ENCODE peak calls at places on chromosome X, in eight cellular contexts. One of them, this sample, is unnamed.

GRCh38 chrX:630007-630921 is at the start of gene SHOX:
- DNase-seq in natural killer cell: no peak
- DNase-seq in HL-60: no peak
- DNase-seq in activated CD8-positive, alpha-beta T cell treated with anti-CD3 and anti-CD28 coated beads, Interleukin-2, amount 10 ng/mL, durations not matched to agents 7 days and 5 days: no peak
- DNase-seq in NCI-H1092 treated with DMSO at 0.1 percent for 48 hours: no peak
- DNase-seq in CD8-positive, alpha-beta memory T cell: no peak
- DNase-seq in NCI-H460: no peak
- DNase-seq in aorta: no peak
- DNase-seq in this sample: no peak

GRCh38 chrX:130700629-130701028 is 202.4 kb downstream of the ENOX2 start:
- DNase-seq in aorta: no peak
- DNase-seq in NCI-H460: no peak
- DNase-seq in CD8-positive, alpha-beta memory T cell: no peak
- DNase-seq in activated CD8-positive, alpha-beta T cell treated with anti-CD3 and anti-CD28 coated beads, Interleukin-2, amount 10 ng/mL, durations not matched to agents 7 days and 5 days: no peak
- DNase-seq in NCI-H1092 treated with DMSO at 0.1 percent for 48 hours: no peak
- DNase-seq in natural killer cell: no peak
- DNase-seq in HL-60: no peak
- DNase-seq in this sample: no peak

GRCh38 chrX:150730719-150731118 is 37.5 kb downstream of the MTMR1 start:
- DNase-seq in NCI-H1092 treated with DMSO at 0.1 percent for 48 hours: no peak
- DNase-seq in activated CD8-positive, alpha-beta T cell treated with anti-CD3 and anti-CD28 coated beads, Interleukin-2, amount 10 ng/mL, durations not matched to agents 7 days and 5 days: no peak
- DNase-seq in natural killer cell: no peak
- DNase-seq in NCI-H460: no peak
- DNase-seq in HL-60: no peak
- DNase-seq in CD8-positive, alpha-beta memory T cell: no peak
- DNase-seq in aorta: no peak
- DNase-seq in this sample: no peak

GRCh38 chrX:79452879-79453278 is 85.7 kb upstream of the ITM2A start:
- DNase-seq in HL-60: no peak
- DNase-seq in NCI-H460: no peak
- DNase-seq in aorta: no peak
- DNase-seq in natural killer cell: no peak
- DNase-seq in activated CD8-positive, alpha-beta T cell treated with anti-CD3 and anti-CD28 coated beads, Interleukin-2, amount 10 ng/mL, durations not matched to agents 7 days and 5 days: no peak
- DNase-seq in CD8-positive, alpha-beta memory T cell: no peak
- DNase-seq in NCI-H1092 treated with DMSO at 0.1 percent for 48 hours: no peak
- DNase-seq in this sample: no peak

GRCh38 chrX:2627272-2627867 is 63.7 kb upstream of the CD99 start:
- DNase-seq in NCI-H1092 treated with DMSO at 0.1 percent for 48 hours: no peak
- DNase-seq in natural killer cell: no peak
- DNase-seq in NCI-H460: peak
- DNase-seq in aorta: no peak
- DNase-seq in activated CD8-positive, alpha-beta T cell treated with anti-CD3 and anti-CD28 coated beads, Interleukin-2, amount 10 ng/mL, durations not matched to agents 7 days and 5 days: peak
- DNase-seq in CD8-positive, alpha-beta memory T cell: peak
- DNase-seq in HL-60: no peak
- DNase-seq in this sample: no peak

GRCh38 chrX:44484607-44485146 is 58.0 kb downstream of the FUNDC1 start:
- DNase-seq in NCI-H1092 treated with DMSO at 0.1 percent for 48 hours: no peak
- DNase-seq in HL-60: no peak
- DNase-seq in aorta: no peak
- DNase-seq in activated CD8-positive, alpha-beta T cell treated with anti-CD3 and anti-CD28 coated beads, Interleukin-2, amount 10 ng/mL, durations not matched to agents 7 days and 5 days: no peak
- DNase-seq in NCI-H460: no peak
- DNase-seq in CD8-positive, alpha-beta memory T cell: no peak
- DNase-seq in natural killer cell: no peak
- DNase-seq in this sample: no peak

GRCh38 chrX:25084446-25084845 is 68.7 kb upstream of the ARX start:
- DNase-seq in NCI-H1092 treated with DMSO at 0.1 percent for 48 hours: no peak
- DNase-seq in CD8-positive, alpha-beta memory T cell: no peak
- DNase-seq in natural killer cell: no peak
- DNase-seq in activated CD8-positive, alpha-beta T cell treated with anti-CD3 and anti-CD28 coated beads, Interleukin-2, amount 10 ng/mL, durations not matched to agents 7 days and 5 days: no peak
- DNase-seq in NCI-H460: no peak
- DNase-seq in HL-60: no peak
- DNase-seq in aorta: no peak
- DNase-seq in this sample: no peak

GRCh38 chrX:10079155-10079711 is 77.5 kb upstream of the CLCN4 start:
- DNase-seq in aorta: no peak
- DNase-seq in natural killer cell: no peak
- DNase-seq in activated CD8-positive, alpha-beta T cell treated with anti-CD3 and anti-CD28 coated beads, Interleukin-2, amount 10 ng/mL, durations not matched to agents 7 days and 5 days: no peak
- DNase-seq in HL-60: no peak
- DNase-seq in NCI-H460: no peak
- DNase-seq in CD8-positive, alpha-beta memory T cell: no peak
- DNase-seq in NCI-H1092 treated with DMSO at 0.1 percent for 48 hours: no peak
- DNase-seq in this sample: no peak

GRCh38 chrX:18146954-18147353 is 73.7 kb downstream of the BEND2 start:
- DNase-seq in CD8-positive, alpha-beta memory T cell: no peak
- DNase-seq in natural killer cell: no peak
- DNase-seq in NCI-H460: peak
- DNase-seq in aorta: no peak
- DNase-seq in activated CD8-positive, alpha-beta T cell treated with anti-CD3 and anti-CD28 coated beads, Interleukin-2, amount 10 ng/mL, durations not matched to agents 7 days and 5 days: peak
- DNase-seq in HL-60: no peak
- DNase-seq in NCI-H1092 treated with DMSO at 0.1 percent for 48 hours: no peak
- DNase-seq in this sample: peak

GRCh38 chrX:16711219-16712115 is 1.0 kb downstream of the CTPS2 start:
- DNase-seq in NCI-H460: no peak
- DNase-seq in HL-60: no peak
- DNase-seq in NCI-H1092 treated with DMSO at 0.1 percent for 48 hours: peak
- DNase-seq in activated CD8-positive, alpha-beta T cell treated with anti-CD3 and anti-CD28 coated beads, Interleukin-2, amount 10 ng/mL, durations not matched to agents 7 days and 5 days: no peak
- DNase-seq in aorta: peak
- DNase-seq in CD8-positive, alpha-beta memory T cell: no peak
- DNase-seq in natural killer cell: no peak
- DNase-seq in this sample: no peak

GRCh38 chrX:154321624-154322023 is 26.0 kb downstream of the TKTL1 start:
- DNase-seq in activated CD8-positive, alpha-beta T cell treated with anti-CD3 and anti-CD28 coated beads, Interleukin-2, amount 10 ng/mL, durations not matched to agents 7 days and 5 days: no peak
- DNase-seq in natural killer cell: no peak
- DNase-seq in NCI-H460: peak
- DNase-seq in aorta: no peak
- DNase-seq in CD8-positive, alpha-beta memory T cell: no peak
- DNase-seq in HL-60: no peak
- DNase-seq in NCI-H1092 treated with DMSO at 0.1 percent for 48 hours: peak
- DNase-seq in this sample: no peak

GRCh38 chrX:43328358-43328946 is 327.6 kb upstream of the MAOA start:
- DNase-seq in activated CD8-positive, alpha-beta T cell treated with anti-CD3 and anti-CD28 coated beads, Interleukin-2, amount 10 ng/mL, durations not matched to agents 7 days and 5 days: no peak
- DNase-seq in CD8-positive, alpha-beta memory T cell: no peak
- DNase-seq in NCI-H1092 treated with DMSO at 0.1 percent for 48 hours: no peak
- DNase-seq in NCI-H460: no peak
- DNase-seq in aorta: no peak
- DNase-seq in HL-60: no peak
- DNase-seq in natural killer cell: no peak
- DNase-seq in this sample: no peak

GRCh38 chrX:114075073-114075673 is 508.7 kb upstream of the HTR2C start:
- DNase-seq in activated CD8-positive, alpha-beta T cell treated with anti-CD3 and anti-CD28 coated beads, Interleukin-2, amount 10 ng/mL, durations not matched to agents 7 days and 5 days: no peak
- DNase-seq in CD8-positive, alpha-beta memory T cell: no peak
- DNase-seq in NCI-H1092 treated with DMSO at 0.1 percent for 48 hours: no peak
- DNase-seq in NCI-H460: no peak
- DNase-seq in aorta: no peak
- DNase-seq in HL-60: no peak
- DNase-seq in natural killer cell: no peak
- DNase-seq in this sample: no peak

GRCh38 chrX:123153846-123154335 is 30.2 kb upstream of the GRIA3 start:
- DNase-seq in NCI-H460: no peak
- DNase-seq in HL-60: no peak
- DNase-seq in NCI-H1092 treated with DMSO at 0.1 percent for 48 hours: no peak
- DNase-seq in CD8-positive, alpha-beta memory T cell: no peak
- DNase-seq in natural killer cell: no peak
- DNase-seq in aorta: no peak
- DNase-seq in activated CD8-positive, alpha-beta T cell treated with anti-CD3 and anti-CD28 coated beads, Interleukin-2, amount 10 ng/mL, durations not matched to agents 7 days and 5 days: no peak
- DNase-seq in this sample: no peak

GRCh38 chrX:137427813-137428212 is 138.1 kb upstream of the ZIC3 start:
- DNase-seq in NCI-H1092 treated with DMSO at 0.1 percent for 48 hours: no peak
- DNase-seq in NCI-H460: no peak
- DNase-seq in activated CD8-positive, alpha-beta T cell treated with anti-CD3 and anti-CD28 coated beads, Interleukin-2, amount 10 ng/mL, durations not matched to agents 7 days and 5 days: no peak
- DNase-seq in CD8-positive, alpha-beta memory T cell: no peak
- DNase-seq in natural killer cell: no peak
- DNase-seq in aorta: no peak
- DNase-seq in HL-60: no peak
- DNase-seq in this sample: no peak

GRCh38 chrX:41666251-41666650 is 22.5 kb upstream of the GPR34 start:
- DNase-seq in activated CD8-positive, alpha-beta T cell treated with anti-CD3 and anti-CD28 coated beads, Interleukin-2, amount 10 ng/mL, durations not matched to agents 7 days and 5 days: no peak
- DNase-seq in HL-60: peak
- DNase-seq in NCI-H1092 treated with DMSO at 0.1 percent for 48 hours: no peak
- DNase-seq in natural killer cell: no peak
- DNase-seq in NCI-H460: peak
- DNase-seq in CD8-positive, alpha-beta memory T cell: no peak
- DNase-seq in aorta: no peak
- DNase-seq in this sample: no peak

GRCh38 chrX:13955095-13955647 is 74.5 kb downstream of the GEMIN8 start:
- DNase-seq in NCI-H1092 treated with DMSO at 0.1 percent for 48 hours: no peak
- DNase-seq in activated CD8-positive, alpha-beta T cell treated with anti-CD3 and anti-CD28 coated beads, Interleukin-2, amount 10 ng/mL, durations not matched to agents 7 days and 5 days: no peak
- DNase-seq in NCI-H460: no peak
- DNase-seq in CD8-positive, alpha-beta memory T cell: no peak
- DNase-seq in HL-60: no peak
- DNase-seq in natural killer cell: no peak
- DNase-seq in aorta: no peak
- DNase-seq in this sample: no peak

GRCh38 chrX:65686246-65686645 is 18.8 kb downstream of the MSN start:
- DNase-seq in CD8-positive, alpha-beta memory T cell: no peak
- DNase-seq in NCI-H1092 treated with DMSO at 0.1 percent for 48 hours: no peak
- DNase-seq in natural killer cell: no peak
- DNase-seq in activated CD8-positive, alpha-beta T cell treated with anti-CD3 and anti-CD28 coated beads, Interleukin-2, amount 10 ng/mL, durations not matched to agents 7 days and 5 days: no peak
- DNase-seq in NCI-H460: no peak
- DNase-seq in aorta: no peak
- DNase-seq in HL-60: no peak
- DNase-seq in this sample: no peak

GRCh38 chrX:154116514-154116913 is 19.0 kb upstream of the MECP2 start:
- DNase-seq in CD8-positive, alpha-beta memory T cell: no peak
- DNase-seq in HL-60: no peak
- DNase-seq in aorta: no peak
- DNase-seq in natural killer cell: no peak
- DNase-seq in NCI-H460: no peak
- DNase-seq in NCI-H1092 treated with DMSO at 0.1 percent for 48 hours: peak
- DNase-seq in activated CD8-positive, alpha-beta T cell treated with anti-CD3 and anti-CD28 coated beads, Interleukin-2, amount 10 ng/mL, durations not matched to agents 7 days and 5 days: no peak
- DNase-seq in this sample: no peak